ENCODE peak calls at places on chromosomes 7 and 10, in eight cellular contexts. J is NCI-H526 treated with DMSO at 0.1 percent for 48 hours; Y is left cardiac atrium; P is iris pigment epithelial cell; S is fibroblast of pulmonary artery; H is left ventricle myocardium inferior; Q is stimulated activated CD8-positive, alpha-beta memory T cell treated with anti-CD3 and anti-CD28 coated beads, Interleukin-15, amount 100 ng/mL, for 24 hours; B is hippocampal formation. L is an unnamed sample.
A peak's percentile ranks its signal among the peaks of the same experiment; 100 is the strongest.

GRCh38 chr7:100369105-100369504 is 4.2 kb upstream of the PILRA start:
- DNase-seq in S (no peak), J (no peak), Y (peak; percentile 53), P (no peak), Q (no peak), H (peak; percentile 61), B (peak; percentile 38), L (no peak)

GRCh38 chr10:88377510-88377909 is 205.6 kb downstream of the RNLS start:
- DNase-seq in H (no peak), Y (no peak), Q (no peak), B (no peak), J (no peak), P (peak; percentile 63), S (no peak), L (no peak)

GRCh38 chr10:3095373-3096139 is 28.2 kb downstream of the PFKP start:
- DNase-seq in B (no peak), S (peak; percentile 99), H (no peak), Y (no peak), J (peak; percentile 70), P (peak; percentile 100), Q (peak; percentile 13), L (no peak)

GRCh38 chr7:23333671-23334246 is 34.6 kb downstream of the MALSU1 start:
- DNase-seq in Q (no peak), Y (peak; percentile 46), S (peak; percentile 89), J (no peak), B (no peak), P (peak; percentile 98), H (peak; percentile 19), L (no peak)

GRCh38 chr10:127694580-127695193 is 42.3 kb upstream of the FOXI2 start:
- DNase-seq in H (no peak), S (no peak), P (no peak), B (no peak), Q (no peak), J (no peak), Y (no peak), L (no peak)

GRCh38 chr7:37247881-37248280 is 200.8 kb downstream of the ELMO1 start:
- DNase-seq in B (no peak), Y (no peak), S (peak; percentile 54), J (no peak), P (peak; percentile 63), Q (no peak), H (no peak), L (no peak)

GRCh38 chr7:142703655-142704310 is 45.5 kb upstream of the PRSS1 start:
- DNase-seq in Y (no peak), B (no peak), J (no peak), Q (no peak), H (no peak), S (no peak), P (no peak), L (no peak)

GRCh38 chr10:49597426-49598163 is 12.5 kb upstream of the SLC18A3 start:
- DNase-seq in Q (no peak), J (no peak), Y (no peak), P (no peak), S (no peak), H (no peak), B (no peak), L (peak; percentile 23)

GRCh38 chr7:55335151-55335550 is 30.0 kb upstream of the LANCL2 start:
- DNase-seq in B (no peak), S (no peak), H (no peak), P (no peak), Q (no peak), J (no peak), Y (no peak), L (no peak)

GRCh38 chr7:922334-923107 is 32.0 kb downstream of the ADAP1 start:
- DNase-seq in B (no peak), Y (peak; percentile 11), H (no peak), S (no peak), Q (no peak), J (no peak), P (no peak), L (peak; percentile 23)

GRCh38 chr10:59808896-59809643 is 55.8 kb upstream of the MRLN start:
- DNase-seq in H (peak; percentile 72), B (peak; percentile 57), J (no peak), P (peak; percentile 70), S (peak; percentile 70), Y (peak; percentile 75), Q (peak; percentile 33), L (peak; percentile 74)

GRCh38 chr10:22986771-22987542 is 59.1 kb downstream of the ARMC3 start:
- DNase-seq in H (no peak), Q (no peak), Y (no peak), P (peak; percentile 35), S (peak; percentile 71), J (peak; percentile 4), B (no peak), L (no peak)

GRCh38 chr7:25665903-25666670 is 437.8 kb upstream of the NPVF start:
- DNase-seq in J (no peak), H (no peak), S (no peak), Y (no peak), P (no peak), Q (no peak), B (no peak), L (no peak)

GRCh38 chr7:105637755-105638154 is 56.5 kb upstream of the EFCAB10 start:
- DNase-seq in S (no peak), B (no peak), P (no peak), J (peak; percentile 78), Q (no peak), H (no peak), Y (no peak), L (no peak)

GRCh38 chr10:25758041-25758457 is 176.0 kb upstream of the MYO3A start:
- DNase-seq in S (peak; percentile 41), B (no peak), H (no peak), P (peak; percentile 20), Q (no peak), J (peak; percentile 19), Y (no peak), L (no peak)

GRCh38 chr10:35885076-35885475 is 243.0 kb upstream of the FZD8 start:
- DNase-seq in P (no peak), Q (no peak), J (no peak), H (no peak), Y (no peak), B (no peak), S (no peak), L (no peak)

GRCh38 chr7:159035571-159036073 is 109.0 kb downstream of the VIPR2 start:
- DNase-seq in B (no peak), S (no peak), Y (no peak), J (no peak), P (no peak), Q (no peak), H (no peak), L (no peak)

GRCh38 chr10:62692085-62692484 is 112.4 kb upstream of the ADO start:
- DNase-seq in Y (no peak), S (no peak), H (no peak), P (no peak), Q (no peak), J (peak; percentile 4), B (no peak), L (no peak)

GRCh38 chr7:37320840-37321468 is 127.7 kb downstream of the ELMO1 start:
- DNase-seq in P (peak; percentile 3), Y (no peak), B (no peak), H (no peak), S (no peak), J (no peak), Q (no peak), L (no peak)

GRCh38 chr7:57412168-57412567 is 37.8 kb upstream of the ZNF716 start:
- DNase-seq in P (no peak), Q (no peak), S (no peak), Y (no peak), B (no peak), H (no peak), J (no peak), L (no peak)

GRCh38 chr7:51592822-51593221 is 276.2 kb upstream of the COBL start:
- DNase-seq in P (no peak), S (no peak), Q (no peak), Y (no peak), J (peak; percentile 2), B (no peak), H (no peak), L (no peak)

GRCh38 chr7:17939111-17939669 is 1.1 kb downstream of the SNX13 start:
- DNase-seq in P (peak; percentile 41), Y (no peak), S (peak; percentile 46), H (no peak), J (peak; percentile 40), Q (no peak), B (no peak), L (no peak)

GRCh38 chr10:89153086-89153485 is 54.0 kb downstream of the CH25H start:
- DNase-seq in J (no peak), H (no peak), B (no peak), S (no peak), P (no peak), Y (no peak), Q (no peak), L (no peak)

GRCh38 chr10:35585903-35586535 is 19.1 kb upstream of the GJD4 start:
- DNase-seq in P (no peak), H (no peak), J (no peak), Q (no peak), Y (no peak), B (no peak), S (no peak), L (no peak)

GRCh38 chr7:106216517-106217088 is 68.2 kb downstream of the NAMPT start:
- DNase-seq in Q (no peak), Y (peak; percentile 70), P (peak; percentile 98), J (no peak), H (no peak), B (no peak), S (peak; percentile 99), L (no peak)

GRCh38 chr10:132941640-132942051 is 724 bp downstream of the CFAP46 start:
- DNase-seq in S (no peak), J (no peak), H (no peak), Q (no peak), P (no peak), Y (no peak), B (no peak), L (peak; percentile 45)

GRCh38 chr7:131513245-131514061 is 43.0 kb downstream of the PODXL start:
- DNase-seq in Y (peak; percentile 84), H (peak; percentile 83), B (peak; percentile 68), P (peak; percentile 78), S (peak; percentile 87), Q (peak; percentile 68), J (peak; percentile 68), L (peak; percentile 89)

GRCh38 chr7:130277763-130278643 is 11.3 kb downstream of the CPA2 start:
- DNase-seq in P (peak; percentile 79), J (no peak), S (peak; percentile 85), Q (no peak), B (peak; percentile 46), H (peak; percentile 39), Y (peak; percentile 63), L (peak; percentile 47)

GRCh38 chr7:1638113-1638726 is 31.9 kb upstream of the ELFN1 start:
- DNase-seq in J (no peak), P (peak; percentile 36), Y (no peak), Q (no peak), B (no peak), S (no peak), H (peak; percentile 14), L (no peak)

GRCh38 chr7:51078653-51079052 is 238.0 kb downstream of the COBL start:
- DNase-seq in B (no peak), S (no peak), Y (no peak), J (no peak), H (no peak), P (no peak), Q (no peak), L (no peak)

GRCh38 chr7:31134246-31135188 is 82.4 kb downstream of the ADCYAP1R1 start:
- DNase-seq in B (peak; percentile 46), S (peak; percentile 81), Y (peak; percentile 77), P (peak; percentile 53), H (peak; percentile 51), J (peak; percentile 59), Q (peak; percentile 8), L (no peak)

GRCh38 chr7:13603661-13604060 is 385.8 kb downstream of the ETV1 start:
- DNase-seq in H (no peak), Y (no peak), Q (no peak), J (no peak), B (no peak), P (no peak), S (no peak), L (no peak)

GRCh38 chr10:13704969-13705368 is 118.2 kb downstream of the PRPF18 start:
- DNase-seq in B (no peak), H (no peak), Q (no peak), Y (no peak), J (no peak), P (no peak), S (no peak), L (no peak)

GRCh38 chr7:46170792-46171191 is 249.7 kb upstream of the IGFBP3 start:
- DNase-seq in P (no peak), H (no peak), B (no peak), J (no peak), Y (no peak), S (no peak), Q (no peak), L (no peak)

L was measured in right lobe of liver.